ENCODE peak calls at places on chromosomes 7 and 10, in ten cellular contexts. One of them, this sample, is unnamed.

GRCh38 chr10:124033887-124034218 is 59.5 kb downstream of the CHST15 start:
- DNase-seq in T-helper 9 cell: no peak
- DNase-seq in NCI-H460: no peak
- DNase-seq in NB4: no peak
- DNase-seq in activated CD4-positive, alpha-beta T cell treated with anti-CD3 and anti-CD28 coated beads, Interleukin-2, amount 10 ng/mL, durations not matched to agents 24 days and 14 days: no peak
- DNase-seq in GDM1: no peak
- DNase-seq in putamen: no peak
- DNase-seq in mesendoderm: no peak
- DNase-seq in GM12892: no peak
- DNase-seq in HS-27A: no peak
- DNase-seq in this sample: no peak

GRCh38 chr10:11020026-11020820 is 2.6 kb downstream of the CELF2 start:
- DNase-seq in T-helper 9 cell: no peak
- DNase-seq in NCI-H460: no peak
- DNase-seq in NB4: no peak
- DNase-seq in activated CD4-positive, alpha-beta T cell treated with anti-CD3 and anti-CD28 coated beads, Interleukin-2, amount 10 ng/mL, durations not matched to agents 24 days and 14 days: no peak
- DNase-seq in GDM1: no peak
- DNase-seq in putamen: no peak
- DNase-seq in mesendoderm: no peak
- DNase-seq in GM12892: no peak
- DNase-seq in HS-27A: no peak
- DNase-seq in this sample: no peak

GRCh38 chr7:90383879-90384278 is 19.4 kb upstream of the CLDN12 start:
- DNase-seq in T-helper 9 cell: no peak
- DNase-seq in NCI-H460: no peak
- DNase-seq in NB4: no peak
- DNase-seq in activated CD4-positive, alpha-beta T cell treated with anti-CD3 and anti-CD28 coated beads, Interleukin-2, amount 10 ng/mL, durations not matched to agents 24 days and 14 days: no peak
- DNase-seq in GDM1: no peak
- DNase-seq in putamen: no peak
- DNase-seq in mesendoderm: no peak
- DNase-seq in GM12892: no peak
- DNase-seq in HS-27A: peak; percentile 20
- DNase-seq in this sample: no peak

GRCh38 chr10:11846542-11846941 is 23.4 kb downstream of the PROSER2 start:
- DNase-seq in T-helper 9 cell: no peak
- DNase-seq in NCI-H460: no peak
- DNase-seq in NB4: no peak
- DNase-seq in activated CD4-positive, alpha-beta T cell treated with anti-CD3 and anti-CD28 coated beads, Interleukin-2, amount 10 ng/mL, durations not matched to agents 24 days and 14 days: no peak
- DNase-seq in GDM1: no peak
- DNase-seq in putamen: no peak
- DNase-seq in mesendoderm: no peak
- DNase-seq in GM12892: no peak
- DNase-seq in HS-27A: no peak
- DNase-seq in this sample: no peak

GRCh38 chr10:105742184-105742583 is 1101.1 kb downstream of the SORCS3 start:
- DNase-seq in T-helper 9 cell: no peak
- DNase-seq in NCI-H460: no peak
- DNase-seq in NB4: peak; percentile 4
- DNase-seq in activated CD4-positive, alpha-beta T cell treated with anti-CD3 and anti-CD28 coated beads, Interleukin-2, amount 10 ng/mL, durations not matched to agents 24 days and 14 days: no peak
- DNase-seq in GDM1: no peak
- DNase-seq in putamen: no peak
- DNase-seq in mesendoderm: peak; percentile 25
- DNase-seq in GM12892: no peak
- DNase-seq in HS-27A: no peak
- DNase-seq in this sample: no peak

GRCh38 chr7:121116399-121116798 is 127.9 kb downstream of the CPED1 start:
- DNase-seq in T-helper 9 cell: no peak
- DNase-seq in NCI-H460: no peak
- DNase-seq in NB4: no peak
- DNase-seq in activated CD4-positive, alpha-beta T cell treated with anti-CD3 and anti-CD28 coated beads, Interleukin-2, amount 10 ng/mL, durations not matched to agents 24 days and 14 days: no peak
- DNase-seq in GDM1: no peak
- DNase-seq in putamen: no peak
- DNase-seq in mesendoderm: no peak
- DNase-seq in GM12892: no peak
- DNase-seq in HS-27A: no peak
- DNase-seq in this sample: no peak

GRCh38 chr10:104435822-104436221 is 82.2 kb downstream of the CFAP58 start:
- DNase-seq in T-helper 9 cell: no peak
- DNase-seq in NCI-H460: no peak
- DNase-seq in NB4: no peak
- DNase-seq in activated CD4-positive, alpha-beta T cell treated with anti-CD3 and anti-CD28 coated beads, Interleukin-2, amount 10 ng/mL, durations not matched to agents 24 days and 14 days: peak; percentile 18
- DNase-seq in GDM1: no peak
- DNase-seq in putamen: no peak
- DNase-seq in mesendoderm: no peak
- DNase-seq in GM12892: no peak
- DNase-seq in HS-27A: no peak
- DNase-seq in this sample: no peak

GRCh38 chr10:20299037-20299557 is 482.9 kb downstream of the PLXDC2 start:
- DNase-seq in T-helper 9 cell: no peak
- DNase-seq in NCI-H460: no peak
- DNase-seq in NB4: no peak
- DNase-seq in activated CD4-positive, alpha-beta T cell treated with anti-CD3 and anti-CD28 coated beads, Interleukin-2, amount 10 ng/mL, durations not matched to agents 24 days and 14 days: no peak
- DNase-seq in GDM1: no peak
- DNase-seq in putamen: no peak
- DNase-seq in mesendoderm: peak; percentile 4
- DNase-seq in GM12892: no peak
- DNase-seq in HS-27A: no peak
- DNase-seq in this sample: no peak

GRCh38 chr7:44081266-44081748 is 1.0 kb downstream of the POLM start:
- DNase-seq in T-helper 9 cell: no peak
- DNase-seq in NCI-H460: no peak
- DNase-seq in NB4: peak; percentile 33
- DNase-seq in activated CD4-positive, alpha-beta T cell treated with anti-CD3 and anti-CD28 coated beads, Interleukin-2, amount 10 ng/mL, durations not matched to agents 24 days and 14 days: peak; percentile 76
- DNase-seq in GDM1: no peak
- DNase-seq in putamen: no peak
- DNase-seq in mesendoderm: no peak
- DNase-seq in GM12892: no peak
- DNase-seq in HS-27A: no peak
- DNase-seq in this sample: no peak

GRCh38 chr7:376306-376969 is 86.5 kb downstream of the FOXL3 start:
- DNase-seq in T-helper 9 cell: no peak
- DNase-seq in NCI-H460: no peak
- DNase-seq in NB4: no peak
- DNase-seq in activated CD4-positive, alpha-beta T cell treated with anti-CD3 and anti-CD28 coated beads, Interleukin-2, amount 10 ng/mL, durations not matched to agents 24 days and 14 days: no peak
- DNase-seq in GDM1: no peak
- DNase-seq in putamen: no peak
- DNase-seq in mesendoderm: no peak
- DNase-seq in GM12892: no peak
- DNase-seq in HS-27A: no peak
- DNase-seq in this sample: no peak

GRCh38 chr7:76225379-76225778 is 23.7 kb downstream of the SRRM3 start:
- DNase-seq in T-helper 9 cell: no peak
- DNase-seq in NCI-H460: peak; percentile 38
- DNase-seq in NB4: peak; percentile 65
- DNase-seq in activated CD4-positive, alpha-beta T cell treated with anti-CD3 and anti-CD28 coated beads, Interleukin-2, amount 10 ng/mL, durations not matched to agents 24 days and 14 days: peak; percentile 80
- DNase-seq in GDM1: peak; percentile 18
- DNase-seq in putamen: no peak
- DNase-seq in mesendoderm: peak; percentile 62
- DNase-seq in GM12892: no peak
- DNase-seq in HS-27A: no peak
- DNase-seq in this sample: no peak

GRCh38 chr7:28389504-28390385 is 22.6 kb upstream of the CREB5 start:
- DNase-seq in T-helper 9 cell: no peak
- DNase-seq in NCI-H460: peak; percentile 59
- DNase-seq in NB4: peak; percentile 71
- DNase-seq in activated CD4-positive, alpha-beta T cell treated with anti-CD3 and anti-CD28 coated beads, Interleukin-2, amount 10 ng/mL, durations not matched to agents 24 days and 14 days: no peak
- DNase-seq in GDM1: no peak
- DNase-seq in putamen: peak; percentile 76
- DNase-seq in mesendoderm: peak; percentile 76
- DNase-seq in GM12892: no peak
- DNase-seq in HS-27A: no peak
- DNase-seq in this sample: no peak

GRCh38 chr10:74977913-74978847 is 133.3 kb upstream of the SAMD8 start:
- DNase-seq in T-helper 9 cell: no peak
- DNase-seq in NCI-H460: no peak
- DNase-seq in NB4: peak; percentile 83
- DNase-seq in activated CD4-positive, alpha-beta T cell treated with anti-CD3 and anti-CD28 coated beads, Interleukin-2, amount 10 ng/mL, durations not matched to agents 24 days and 14 days: peak; percentile 91
- DNase-seq in GDM1: peak; percentile 19
- DNase-seq in putamen: no peak
- DNase-seq in mesendoderm: no peak
- DNase-seq in GM12892: peak; percentile 31
- DNase-seq in HS-27A: no peak
- DNase-seq in this sample: no peak

GRCh38 chr10:68096913-68097509 is 12.3 kb upstream of the MYPN start:
- DNase-seq in T-helper 9 cell: no peak
- DNase-seq in NCI-H460: peak; percentile 75
- DNase-seq in NB4: no peak
- DNase-seq in activated CD4-positive, alpha-beta T cell treated with anti-CD3 and anti-CD28 coated beads, Interleukin-2, amount 10 ng/mL, durations not matched to agents 24 days and 14 days: peak; percentile 52
- DNase-seq in GDM1: no peak
- DNase-seq in putamen: no peak
- DNase-seq in mesendoderm: peak; percentile 85
- DNase-seq in GM12892: no peak
- DNase-seq in HS-27A: no peak
- DNase-seq in this sample: no peak

GRCh38 chr10:79268100-79268670 is 79.1 kb upstream of the PPIF start:
- DNase-seq in T-helper 9 cell: no peak
- DNase-seq in NCI-H460: no peak
- DNase-seq in NB4: no peak
- DNase-seq in activated CD4-positive, alpha-beta T cell treated with anti-CD3 and anti-CD28 coated beads, Interleukin-2, amount 10 ng/mL, durations not matched to agents 24 days and 14 days: no peak
- DNase-seq in GDM1: no peak
- DNase-seq in putamen: no peak
- DNase-seq in mesendoderm: no peak
- DNase-seq in GM12892: no peak
- DNase-seq in HS-27A: no peak
- DNase-seq in this sample: no peak

GRCh38 chr10:29160110-29160669 is 128.7 kb upstream of the LYZL1 start:
- DNase-seq in T-helper 9 cell: no peak
- DNase-seq in NCI-H460: peak; percentile 12
- DNase-seq in NB4: peak; percentile 25
- DNase-seq in activated CD4-positive, alpha-beta T cell treated with anti-CD3 and anti-CD28 coated beads, Interleukin-2, amount 10 ng/mL, durations not matched to agents 24 days and 14 days: no peak
- DNase-seq in GDM1: no peak
- DNase-seq in putamen: no peak
- DNase-seq in mesendoderm: peak; percentile 91
- DNase-seq in GM12892: no peak
- DNase-seq in HS-27A: peak; percentile 43
- DNase-seq in this sample: no peak

GRCh38 chr10:49303711-49304110 is 4.7 kb downstream of the C10orf71 start:
- DNase-seq in T-helper 9 cell: no peak
- DNase-seq in NCI-H460: no peak
- DNase-seq in NB4: no peak
- DNase-seq in activated CD4-positive, alpha-beta T cell treated with anti-CD3 and anti-CD28 coated beads, Interleukin-2, amount 10 ng/mL, durations not matched to agents 24 days and 14 days: no peak
- DNase-seq in GDM1: no peak
- DNase-seq in putamen: no peak
- DNase-seq in mesendoderm: no peak
- DNase-seq in GM12892: no peak
- DNase-seq in HS-27A: no peak
- DNase-seq in this sample: no peak